ENCODE peak calls at places on chromosomes 1 and 21, in seven cellular contexts. A, M, O, K, S, J and H are unnamed samples.

GRCh38 chr1:16155537-16156410 is at the start of gene EPHA2:
- DNase-seq in A (no peak), M (peak; percentile 29), J (peak; percentile 86), O (peak; percentile 96), S (peak; percentile 90), K (peak; percentile 64), H (peak; percentile 86)

GRCh38 chr1:186842547-186842946 is 13.8 kb downstream of the PLA2G4A start:
- DNase-seq in O (no peak), M (no peak), S (no peak), K (no peak), J (no peak), A (no peak), H (no peak)

GRCh38 chr1:243587285-243587684 is 262.8 kb downstream of the AKT3 start:
- DNase-seq in J (no peak), M (no peak), K (no peak), O (no peak), S (no peak), A (no peak), H (no peak)

GRCh38 chr21:43619856-43620255 is 39.4 kb downstream of the HSF2BP start:
- DNase-seq in M (no peak), K (no peak), S (no peak), A (no peak), J (no peak), O (no peak), H (no peak)

GRCh38 chr1:173507205-173507846 is 30.2 kb downstream of the PRDX6 start:
- DNase-seq in J (peak; percentile 76), M (no peak), S (no peak), O (no peak), K (peak; percentile 19), A (no peak), H (no peak)

GRCh38 chr1:163528710-163529348 is 207.1 kb downstream of the NUF2 start:
- DNase-seq in S (peak; percentile 48), O (no peak), K (no peak), M (no peak), J (peak; percentile 15), A (no peak), H (peak; percentile 66)

GRCh38 chr1:222995620-222996306 is 147.3 kb downstream of the TLR5 start:
- DNase-seq in O (no peak), A (no peak), S (no peak), J (no peak), M (no peak), K (no peak), H (no peak)

GRCh38 chr1:93653656-93654055 is 28.0 kb downstream of the BCAR3 start:
- DNase-seq in M (no peak), S (no peak), O (no peak), J (no peak), A (no peak), K (no peak), H (no peak)

GRCh38 chr1:65339866-65340483 is 30.6 kb downstream of the DNAJC6 start:
- DNase-seq in S (peak; percentile 21), J (peak; percentile 4), M (no peak), A (no peak), O (no peak), K (peak; percentile 5), H (no peak)

GRCh38 chr1:185245466-185245865 is 71.6 kb downstream of the IVNS1ABP start:
- DNase-seq in M (no peak), K (no peak), O (no peak), J (no peak), A (no peak), S (no peak), H (no peak)

GRCh38 chr1:228490120-228491078 is 3.2 kb downstream of the RNF187 start:
- DNase-seq in M (no peak), J (peak; percentile 53), O (no peak), A (no peak), S (no peak), K (no peak), H (peak; percentile 82)

DNA sequence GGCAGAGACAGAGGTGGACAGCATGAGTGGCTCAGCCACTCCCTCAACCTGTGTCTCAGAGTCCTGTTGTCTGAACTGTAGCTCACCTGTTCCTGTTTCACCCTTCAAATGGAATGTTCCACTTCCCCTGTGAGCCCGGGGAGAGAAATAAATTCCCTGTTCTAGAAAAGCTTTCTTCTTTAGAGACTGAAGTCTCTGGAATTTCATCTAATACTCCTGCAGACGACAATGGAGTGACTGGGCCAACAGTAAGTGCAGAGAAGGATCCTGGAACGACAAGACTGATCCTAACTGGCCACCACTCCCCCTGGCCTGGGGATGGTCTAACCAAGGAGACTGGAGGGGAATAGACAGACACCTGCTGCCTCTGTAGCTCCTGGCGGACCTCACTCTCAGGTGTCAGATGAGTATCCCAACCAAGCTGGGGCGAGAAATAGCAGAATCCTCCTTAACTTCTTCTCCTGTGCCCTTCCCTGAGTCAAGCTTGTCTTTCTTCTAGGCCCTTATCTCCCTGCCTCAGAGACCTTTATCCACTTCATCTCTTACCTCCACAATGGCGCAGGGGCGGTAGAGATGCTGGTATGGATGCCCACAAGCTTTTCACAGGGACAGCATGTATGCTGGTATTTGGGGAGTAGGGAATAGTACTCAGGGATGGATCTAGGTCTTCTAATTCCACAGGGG is 45.4 kb downstream of the PLEKHA6 start:
- DNase-seq in S (no peak), A (no peak), J (no peak), M (no peak), O (no peak), K (no peak), H (no peak)
- TF ChIP-seq POLR2A in S (no peak), A (no peak), J (no peak), M (no peak), O (peak; percentile 33), K (no peak), H (no peak)

DNA sequence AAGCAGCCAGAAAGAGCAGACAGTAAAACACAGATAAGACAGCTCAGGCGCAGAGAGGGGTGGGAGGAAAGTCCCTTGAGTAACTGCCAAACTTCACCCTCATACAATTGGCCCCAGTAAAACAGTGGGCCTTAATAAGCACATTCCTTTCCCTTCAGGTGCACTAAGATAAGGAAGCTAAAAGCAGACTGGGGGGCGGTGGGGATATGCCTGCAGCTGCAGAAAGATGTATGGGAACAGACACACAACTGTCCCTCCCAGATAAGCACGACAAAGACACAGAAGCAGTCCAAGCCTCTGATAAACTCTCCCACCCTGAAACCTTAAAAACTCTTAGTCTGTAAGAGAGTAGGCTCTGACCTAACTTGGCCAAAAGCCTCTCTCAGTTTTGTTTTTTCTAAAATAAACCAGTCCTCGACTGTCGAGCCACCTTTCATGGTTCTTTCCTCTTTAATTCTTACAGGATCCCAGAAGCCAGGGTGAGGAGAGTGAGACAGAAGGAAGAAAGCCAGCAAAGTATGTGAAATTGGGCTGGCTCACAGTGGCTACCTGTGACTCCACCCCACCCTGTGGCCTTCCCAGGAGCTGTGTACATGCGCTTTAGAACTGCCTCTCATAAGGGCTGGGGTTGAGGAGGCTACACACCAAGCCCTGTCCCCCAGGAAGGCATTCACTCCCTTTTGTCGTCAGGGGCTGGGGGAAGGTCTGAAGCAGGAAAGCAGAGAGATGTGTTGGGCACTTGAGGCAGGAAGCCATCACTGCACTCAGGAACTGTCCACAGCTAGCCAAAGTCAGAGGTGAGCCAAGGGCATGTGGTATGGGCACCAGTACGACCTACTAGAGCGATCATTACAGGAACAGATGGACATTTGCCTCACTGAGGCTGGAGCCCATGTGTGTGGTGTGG is 4.6 kb downstream of the PGLYRP4 start:
- DNase-seq in J (no peak), K (no peak), A (no peak), M (no peak), O (no peak), S (no peak), H (peak; percentile 30)
- TF ChIP-seq POLR2A in J (no peak), K (no peak), A (peak; percentile 17), M (no peak), O (no peak), S (no peak), H (no peak)

DNA sequence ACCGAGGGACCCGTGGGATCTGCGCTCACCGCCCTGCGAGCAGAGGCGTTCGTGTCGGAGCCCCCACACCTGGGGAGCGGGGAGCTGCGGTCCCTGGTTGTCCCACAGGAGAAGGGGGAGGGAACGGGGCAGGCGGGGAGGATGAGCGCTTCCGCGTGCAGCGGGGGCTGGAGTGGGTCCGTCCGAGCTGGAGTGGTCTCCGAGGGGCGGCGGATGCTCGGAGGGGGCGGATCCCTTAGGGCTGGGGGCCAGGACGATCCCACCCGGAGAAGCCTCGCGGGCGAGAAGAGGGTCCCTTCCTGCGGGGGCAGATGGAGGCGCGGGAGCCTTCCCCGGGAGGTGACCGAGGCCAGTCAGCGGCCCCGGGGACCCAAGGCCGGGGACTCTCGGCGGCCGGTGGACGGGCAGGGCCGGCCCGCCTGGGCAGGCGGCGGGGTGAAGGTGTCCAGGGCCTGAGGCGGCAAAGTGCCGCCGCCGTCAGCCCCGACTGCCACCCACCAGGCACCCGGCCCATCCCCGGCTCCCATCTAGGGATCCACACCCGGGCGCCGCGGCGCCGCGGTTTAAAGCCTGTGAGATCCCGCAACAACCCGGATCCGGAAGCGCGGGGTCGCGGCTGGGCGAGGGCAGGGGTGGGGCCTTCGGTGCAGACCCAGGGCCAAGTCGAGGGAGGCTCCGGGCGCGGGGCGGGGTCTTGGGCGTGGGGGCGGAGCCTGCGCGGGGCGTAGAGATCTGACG is 5.3 kb upstream of the CCDC27 start:
- DNase-seq in S (peak; percentile 77), A (peak; percentile 96), K (no peak), M (peak; percentile 22), O (peak; percentile 92), J (peak; percentile 55), H (peak; percentile 86)
- TF ChIP-seq POLR2A in S (peak; percentile 85), A (peak; percentile 46), K (no peak), M (peak; percentile 58), O (peak; percentile 63), J (peak; percentile 37), H (peak; percentile 53)

GRCh38 chr1:2907051-2907450 is 105.6 kb upstream of the TTC34 start:
- DNase-seq in M (no peak), A (no peak), K (no peak), S (no peak), J (no peak), O (no peak), H (no peak)

GRCh38 chr1:2906620-2907019 is 105.1 kb upstream of the TTC34 start:
- DNase-seq in S (no peak), A (no peak), O (no peak), J (no peak), K (no peak), M (no peak), H (no peak)

GRCh38 chr1:2905356-2905755 is 103.9 kb upstream of the TTC34 start:
- DNase-seq in O (no peak), K (no peak), S (no peak), A (no peak), J (no peak), M (no peak), H (no peak)

GRCh38 chr1:2904191-2904590 is 102.7 kb upstream of the TTC34 start:
- DNase-seq in K (no peak), S (no peak), O (no peak), J (no peak), M (no peak), A (no peak), H (no peak)

DNA sequence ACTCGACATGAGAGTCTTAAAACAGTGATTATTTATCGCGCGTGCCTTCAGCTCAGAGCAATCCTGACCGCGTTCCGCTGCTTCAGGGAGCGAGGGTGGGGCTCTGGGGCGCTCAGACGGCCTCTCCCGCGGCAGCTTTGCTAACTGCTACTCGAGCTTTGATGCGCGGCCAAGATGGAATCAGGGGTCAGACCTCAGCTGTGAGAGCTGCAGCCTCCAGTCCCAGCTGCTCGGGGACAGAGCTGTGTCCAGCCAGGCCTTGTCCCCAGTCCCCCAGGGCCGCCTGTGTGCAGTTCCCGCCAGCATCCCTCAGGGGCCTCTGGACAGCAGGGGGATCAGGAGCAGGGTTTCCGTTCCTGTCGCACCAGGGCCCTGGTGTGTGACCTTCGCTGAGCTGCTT is 104.6 kb upstream of the TTC34 start:
- DNase-seq in K (no peak), M (no peak), O (no peak), J (no peak), A (no peak), S (no peak), H (no peak)
- TF ChIP-seq POLR2A in K (no peak), M (no peak), O (no peak), J (no peak), A (no peak), S (no peak), H (no peak)